ENCODE peak calls at places on chromosomes 1 and 21, in nine cellular contexts. J is dermis microvascular lymphatic vessel endothelial cell; W is activated T-cell treated with anti-CD3 and anti-CD28 coated beads, Interleukin-2, amount 50 U/mL, for 1 hour; A is heart left ventricle; Q is GM04503; Y is ovary; T is 8988T; U is NCI-H446; F is fibroblast of gingiva. O is an unnamed sample.

GRCh38 chr1:15538750-15539149 is 12.1 kb downstream of the DNAJC16 start:
- DNase-seq in T (no peak), U (no peak), Y (no peak), J (no peak), Q (no peak), A (no peak), F (no peak), W (no peak), O (no peak)

GRCh38 chr1:184622136-184622823 is 132.4 kb downstream of the EDEM3 start:
- DNase-seq in Q (peak; percentile 89), A (peak; percentile 87), W (no peak), Y (peak; percentile 76), T (no peak), U (no peak), J (peak; percentile 17), F (peak; percentile 99), O (peak; percentile 51)

GRCh38 chr1:149877211-149877946 is 22.0 kb upstream of the BOLA1 start:
- DNase-seq in W (no peak), F (no peak), Y (no peak), T (no peak), U (no peak), A (no peak), J (no peak), Q (no peak), O (no peak)

GRCh38 chr1:154831470-154831869 is 38.6 kb downstream of the KCNN3 start:
- DNase-seq in J (peak; percentile 46), T (no peak), Y (no peak), F (no peak), A (no peak), Q (no peak), W (no peak), U (no peak), O (no peak)

GRCh38 chr1:243421784-243422183 is 165.9 kb downstream of the SDCCAG8 start:
- DNase-seq in Q (no peak), U (peak; percentile 87), A (peak; percentile 29), Y (peak; percentile 26), W (peak; percentile 18), F (peak; percentile 54), T (no peak), J (no peak), O (peak; percentile 47)

GRCh38 chr1:72369358-72369757 is 87.0 kb upstream of the NEGR1 start:
- DNase-seq in J (no peak), A (no peak), W (no peak), Y (no peak), U (no peak), F (no peak), Q (no peak), T (no peak), O (no peak)

GRCh38 chr1:168465942-168466702 is 77.7 kb downstream of the XCL2 start:
- DNase-seq in U (peak; percentile 82), Y (no peak), W (no peak), A (peak; percentile 45), J (peak; percentile 47), Q (no peak), F (no peak), T (no peak), O (peak; percentile 7)

GRCh38 chr21:42567181-42567560 is 53.5 kb downstream of the SLC37A1 start:
- DNase-seq in T (no peak), A (no peak), U (no peak), J (no peak), W (peak; percentile 3), Q (no peak), F (no peak), Y (no peak), O (no peak)